ENCODE peak calls at places on chromosomes 4 and X, in five cellular contexts. X is NT2/D1, C is HepG2, V is H1, T is GM12878. P is an unnamed sample.

GRCh38 chrX:41338422-41338821 is 4.5 kb downstream of the DDX3X start:
- DNase-seq in X (no peak), C (no peak), V (no peak), T (no peak), P (no peak)

GRCh38 chr4:128483041-128483440 is 195.4 kb upstream of the PGRMC2 start:
- DNase-seq in X (no peak), C (no peak), V (no peak), T (no peak), P (no peak)

GRCh38 chr4:173478884-173479283 is 51.1 kb downstream of the HAND2 start:
- DNase-seq in X (no peak), C (no peak), V (no peak), T (no peak), P (no peak)

GRCh38 chr4:159197885-159198269 is 95.0 kb downstream of the RAPGEF2 start:
- DNase-seq in X (no peak), C (no peak), V (no peak), T (no peak), P (no peak)

GRCh38 chr4:98997176-98997575 is 1.7 kb downstream of the METAP1 start:
- DNase-seq in X (no peak), C (no peak), V (no peak), T (no peak), P (no peak)

GRCh38 chrX:57178605-57179004 is 41.4 kb upstream of the SPIN2A start:
- DNase-seq in X (no peak), C (no peak), V (no peak), T (no peak), P (no peak)

GRCh38 chr4:10096201-10096975 is 20.2 kb downstream of the WDR1 start:
- DNase-seq in X (no peak), C (no peak), V (no peak), T (peak), P (no peak)

GRCh38 chr4:109760682-109761081 is 30.8 kb upstream of the PLA2G12A start:
- DNase-seq in X (no peak), C (no peak), V (no peak), T (no peak), P (no peak)

GRCh38 chr4:105709081-105709450 is 482 bp downstream of the GSTCD start:
- DNase-seq in X (peak), C (peak), V (no peak), T (no peak), P (peak)

GRCh38 chr4:15778742-15779231 is 659 bp downstream of the CD38 start:
- DNase-seq in X (no peak), C (no peak), V (peak), T (no peak), P (no peak)

GRCh38 chr4:190019023-190019858 is 7.8 kb downstream of the FRG2 start:
- DNase-seq in X (no peak), C (no peak), V (peak), T (no peak), P (no peak)

GRCh38 chr4:17816142-17816541 is 5.4 kb downstream of the NCAPG start:
- DNase-seq in X (no peak), C (no peak), V (no peak), T (no peak), P (no peak)

GRCh38 chr4:83906561-83906960 is 370.7 kb downstream of the GPAT3 start:
- DNase-seq in X (no peak), C (no peak), V (no peak), T (no peak), P (no peak)

GRCh38 chrX:67342138-67342537 is 201.7 kb upstream of the AR start:
- DNase-seq in X (no peak), C (no peak), V (no peak), T (no peak), P (no peak)

GRCh38 chrX:77564824-77565223 is 117.6 kb downstream of the FGF16 start:
- DNase-seq in X (no peak), C (no peak), V (no peak), T (no peak), P (no peak)

GRCh38 chr4:81221303-81222081 is 6.5 kb upstream of the PRKG2 start:
- DNase-seq in X (no peak), C (no peak), V (no peak), T (no peak), P (no peak)

GRCh38 chr4:135240796-135241195 is 1039.2 kb upstream of the PABPC4L start:
- DNase-seq in X (no peak), C (no peak), V (no peak), T (no peak), P (no peak)

GRCh38 chrX:147853701-147854100 is 58.0 kb upstream of the FMR1 start:
- DNase-seq in X (no peak), C (no peak), V (no peak), T (no peak), P (no peak)

GRCh38 chr4:90211174-90211573 is 84.0 kb downstream of the CCSER1 start:
- DNase-seq in X (no peak), C (no peak), V (no peak), T (no peak), P (no peak)

GRCh38 chrX:114584983-114585842 is 1.3 kb downstream of the HTR2C start:
- DNase-seq in X (no peak), C (no peak), V (no peak), T (no peak), P (no peak)

GRCh38 chrX:21972721-21973120 is 32.2 kb downstream of the SMS start:
- DNase-seq in X (no peak), C (no peak), V (no peak), T (no peak), P (no peak)

GRCh38 chr4:124873361-124874171 is 161.0 kb upstream of the ANKRD50 start:
- DNase-seq in X (peak), C (no peak), V (no peak), T (no peak), P (no peak)

GRCh38 chrX:39857780-39858179 is 240.0 kb downstream of the BCOR start:
- DNase-seq in X (no peak), C (no peak), V (no peak), T (no peak), P (no peak)

GRCh38 chr4:68021185-68021584 is 57.9 kb upstream of the TMPRSS11A start:
- DNase-seq in X (no peak), C (no peak), V (no peak), T (no peak), P (no peak)

GRCh38 chr4:40189997-40190396 is 6.8 kb upstream of the RHOH start:
- DNase-seq in X (no peak), C (no peak), V (no peak), T (no peak), P (no peak)

GRCh38 chrX:30620980-30621716 is 32.1 kb upstream of the GK start:
- DNase-seq in X (no peak), C (no peak), V (no peak), T (no peak), P (no peak)

GRCh38 chr4:118879409-118879808 is 9.2 kb upstream of the SYNPO2 start:
- DNase-seq in X (no peak), C (peak), V (no peak), T (no peak), P (no peak)

GRCh38 chr4:56468097-56468422 is 643 bp downstream of the SRP72 start:
- DNase-seq in X (no peak), C (peak), V (no peak), T (peak), P (peak)
- TF ChIP-seq SUZ12 in X (no peak), C (no peak), V (no peak), T (no peak), P (no peak)

DNA sequence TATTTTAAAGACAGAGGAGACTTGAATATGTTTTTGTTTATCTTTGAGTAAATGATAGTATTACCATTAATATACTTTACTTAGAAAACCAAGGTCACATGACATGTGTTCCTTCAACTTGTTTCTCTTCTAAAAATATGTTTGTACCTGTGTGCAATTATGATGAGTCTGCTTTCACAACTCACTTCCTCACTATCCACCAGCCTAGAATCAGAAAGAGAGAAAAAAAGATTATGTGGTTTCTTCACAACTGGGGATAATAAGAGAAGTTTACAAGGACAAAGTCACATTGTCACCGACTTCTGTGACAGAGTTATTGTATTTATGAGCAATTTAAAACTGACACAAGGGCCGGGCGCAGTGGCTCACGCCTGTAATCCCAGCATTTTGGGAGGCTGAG is 1112.1 kb downstream of the RPA4 start:
- DNase-seq in X (no peak), C (no peak), V (no peak), T (no peak), P (no peak)
- TF ChIP-seq SUZ12 in X (no peak), C (no peak), V (no peak), T (no peak), P (no peak)

GRCh38 chr4:7139167-7139979 is 53.0 kb upstream of the SORCS2 start:
- DNase-seq in X (no peak), C (no peak), V (no peak), T (no peak), P (no peak)
- TF ChIP-seq SUZ12 in X (no peak), C (no peak), V (no peak), T (no peak), P (no peak)

GRCh38 chrX:101813200-101813599 is 118.6 kb downstream of the ZMAT1 start:
- DNase-seq in X (no peak), C (no peak), V (no peak), T (no peak), P (no peak)
- TF ChIP-seq SUZ12 in X (no peak), C (no peak), V (no peak), T (no peak), P (no peak)

GRCh38 chr4:115090483-115091075 is 22.8 kb downstream of the NDST4 start:
- DNase-seq in X (no peak), C (peak), V (no peak), T (no peak), P (peak)
- TF ChIP-seq SUZ12 in X (no peak), C (no peak), V (no peak), T (no peak), P (no peak)

DNA sequence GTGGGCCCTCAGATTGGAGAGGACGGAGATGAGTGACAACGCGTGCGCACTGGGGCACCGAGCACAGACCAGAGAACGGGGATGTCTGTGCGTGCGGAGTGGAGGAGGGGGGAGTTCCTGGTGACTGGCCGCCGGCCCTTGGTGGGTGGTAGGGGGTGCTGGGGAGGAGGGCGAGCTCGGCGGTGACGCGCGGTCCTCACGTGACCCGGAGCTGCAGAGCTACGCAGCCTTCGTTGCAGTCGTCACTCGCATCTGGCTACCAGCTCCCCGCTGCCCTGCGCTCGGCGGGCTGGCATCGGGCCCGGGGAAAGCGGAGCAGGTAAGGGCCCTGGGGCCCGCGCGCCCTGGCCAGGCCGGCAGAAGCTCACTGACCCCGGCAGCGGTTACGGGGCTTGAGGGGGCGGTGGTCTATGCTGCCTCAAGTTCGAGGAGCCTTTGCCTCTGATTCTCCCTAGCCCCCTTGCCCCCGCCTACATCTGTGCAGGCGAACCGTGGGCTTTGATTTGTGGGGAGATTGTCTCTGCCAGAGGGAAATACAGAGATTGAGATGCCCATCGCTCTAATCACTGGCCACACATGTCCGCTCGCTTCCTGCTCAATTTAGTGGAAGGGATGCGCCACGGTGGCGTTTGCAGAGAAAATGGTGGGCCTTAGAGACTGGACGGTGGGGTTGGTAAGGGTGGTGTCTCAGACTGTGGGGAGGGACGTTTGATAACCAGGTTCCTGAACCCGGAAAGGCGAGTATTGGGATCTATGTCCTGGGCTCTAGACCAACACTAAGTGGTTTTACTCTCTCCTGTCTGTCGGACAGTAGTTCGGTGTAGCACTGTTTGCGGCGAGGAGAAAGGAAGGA is at the start of gene ARMCX4:
- DNase-seq in X (no peak), C (no peak), V (peak), T (no peak), P (no peak)
- TF ChIP-seq SUZ12 in X (no peak), C (no peak), V (no peak), T (no peak), P (no peak)

GRCh38 chrX:150365051-150365952 is 2.2 kb downstream of the MAMLD1 start:
- DNase-seq in X (no peak), C (no peak), V (peak), T (no peak), P (peak)
- TF ChIP-seq SUZ12 in X (no peak), C (no peak), V (no peak), T (peak), P (no peak)

P was measured in HEK293T.